ENCODE peak calls at places on chromosomes 16 and 17, in eight cellular contexts. G is uterus; J is OCI-LY7; S is ascending aorta; K is CD8-positive, alpha-beta T cell; F is mammary epithelial cell; O is heart right ventricle; C is stomach. L is an unnamed sample.

GRCh38 chr16:28538733-28539596 is at the start of gene NUPR1:
- DNase-seq in G (peak; percentile 99), J (no peak), S (peak; percentile 97), K (no peak), F (peak; percentile 87), O (peak; percentile 88), C (peak; percentile 95), L (no peak)

GRCh38 chr16:72783716-72784320 is 264.1 kb downstream of the ZFHX3 start:
- DNase-seq in G (no peak), J (no peak), S (no peak), K (no peak), F (no peak), O (no peak), C (no peak), L (no peak)

GRCh38 chr17:83156408-83156807 is 77.0 kb downstream of the METRNL start:
- DNase-seq in G (no peak), J (no peak), S (no peak), K (no peak), F (no peak), O (no peak), C (no peak), L (no peak)

GRCh38 chr16:769934-770333 is 9.4 kb downstream of the MSLN start:
- DNase-seq in G (no peak), J (no peak), S (no peak), K (no peak), F (no peak), O (no peak), C (no peak), L (no peak)

GRCh38 chr17:82085031-82085861 is 12.8 kb downstream of the FASN start:
- DNase-seq in G (no peak), J (no peak), S (no peak), K (peak; percentile 19), F (no peak), O (peak; percentile 7), C (no peak), L (no peak)

GRCh38 chr17:17669081-17669850 is 12.0 kb upstream of the RAI1 start:
- DNase-seq in G (no peak), J (no peak), S (no peak), K (no peak), F (no peak), O (no peak), C (no peak), L (no peak)

GRCh38 chr17:74864297-74864865 is 4.7 kb upstream of the GRIN2C start:
- DNase-seq in G (no peak), J (no peak), S (no peak), K (no peak), F (no peak), O (no peak), C (no peak), L (no peak)

GRCh38 chr17:72056155-72056554 is 64.7 kb upstream of the SOX9 start:
- DNase-seq in G (no peak), J (no peak), S (no peak), K (no peak), F (peak; percentile 44), O (no peak), C (no peak), L (no peak)

GRCh38 chr17:77599699-77600098 is 358.8 kb upstream of the TNRC6C start:
- DNase-seq in G (no peak), J (no peak), S (no peak), K (no peak), F (no peak), O (no peak), C (no peak), L (no peak)

GRCh38 chr17:74739227-74739831 is 2.3 kb downstream of the RAB37 start:
- DNase-seq in G (no peak), J (no peak), S (no peak), K (peak; percentile 44), F (no peak), O (no peak), C (no peak), L (no peak)

GRCh38 chr17:19386974-19387920 is at the start of gene MFAP4:
- DNase-seq in G (peak; percentile 92), J (no peak), S (peak; percentile 90), K (no peak), F (no peak), O (peak; percentile 69), C (no peak), L (peak; percentile 67)

GRCh38 chr17:4968916-4969550 is 1.4 kb upstream of the SPAG7 start:
- DNase-seq in G (peak; percentile 50), J (no peak), S (no peak), K (no peak), F (peak; percentile 80), O (no peak), C (no peak), L (no peak)

GRCh38 chr17:80891096-80892018 is 100.3 kb upstream of the CHMP6 start:
- DNase-seq in G (no peak), J (no peak), S (no peak), K (peak; percentile 84), F (peak; percentile 95), O (no peak), C (peak; percentile 30), L (peak; percentile 38)

GRCh38 chr16:17354121-17354750 is 116.5 kb downstream of the XYLT1 start:
- DNase-seq in G (no peak), J (no peak), S (no peak), K (no peak), F (no peak), O (no peak), C (no peak), L (peak; percentile 52)

GRCh38 chr17:76547183-76547641 is 7.4 kb downstream of the PRCD start:
- DNase-seq in G (peak; percentile 57), J (peak; percentile 91), S (peak; percentile 74), K (peak; percentile 70), F (no peak), O (no peak), C (peak; percentile 51), L (peak; percentile 95)

GRCh38 chr17:40485851-40486512 is 15.4 kb downstream of the TNS4 start:
- DNase-seq in G (peak; percentile 66), J (no peak), S (peak; percentile 79), K (peak; percentile 33), F (peak; percentile 96), O (no peak), C (no peak), L (no peak)

GRCh38 chr17:10059684-10060211 is 138.7 kb downstream of the GAS7 start:
- DNase-seq in G (peak; percentile 65), J (no peak), S (peak; percentile 68), K (no peak), F (no peak), O (peak; percentile 60), C (no peak), L (no peak)

DNA sequence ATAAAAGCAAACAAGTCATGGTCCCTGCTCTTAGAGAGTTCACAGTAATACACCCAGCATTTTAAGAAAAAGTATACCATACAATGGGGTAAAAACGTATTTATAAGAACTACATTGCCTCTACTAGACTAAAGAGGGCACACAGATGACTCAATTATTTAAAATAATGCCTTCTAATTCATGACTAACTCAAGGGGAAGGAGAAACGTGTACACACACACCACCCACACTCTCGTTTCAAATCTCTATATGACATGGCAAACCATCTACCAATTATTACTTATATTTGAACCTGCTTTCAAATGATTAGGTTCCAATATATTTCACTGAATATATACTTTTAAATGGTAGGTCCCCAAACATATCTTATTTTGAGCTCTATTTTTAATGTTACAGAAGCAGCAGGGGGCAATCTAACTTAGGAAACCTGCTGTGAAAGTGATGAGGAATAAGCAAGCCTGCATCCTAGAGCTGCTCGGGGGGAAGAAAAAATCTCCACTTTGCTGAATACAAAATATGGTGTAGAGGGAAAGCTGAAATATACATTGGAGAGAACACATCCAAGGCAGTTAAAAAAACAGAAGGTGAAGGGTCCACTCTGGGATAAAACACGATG is 232.4 kb upstream of the PSMD7 start:
- DNase-seq in G (no peak), J (no peak), S (no peak), K (no peak), F (no peak), O (no peak), C (no peak), L (no peak)
- TF ChIP-seq CTCF in G (peak; percentile 33), J (no peak), S (no peak), K (no peak), F (peak; percentile 46), O (peak; percentile 14), C (no peak), L (no peak)

DNA sequence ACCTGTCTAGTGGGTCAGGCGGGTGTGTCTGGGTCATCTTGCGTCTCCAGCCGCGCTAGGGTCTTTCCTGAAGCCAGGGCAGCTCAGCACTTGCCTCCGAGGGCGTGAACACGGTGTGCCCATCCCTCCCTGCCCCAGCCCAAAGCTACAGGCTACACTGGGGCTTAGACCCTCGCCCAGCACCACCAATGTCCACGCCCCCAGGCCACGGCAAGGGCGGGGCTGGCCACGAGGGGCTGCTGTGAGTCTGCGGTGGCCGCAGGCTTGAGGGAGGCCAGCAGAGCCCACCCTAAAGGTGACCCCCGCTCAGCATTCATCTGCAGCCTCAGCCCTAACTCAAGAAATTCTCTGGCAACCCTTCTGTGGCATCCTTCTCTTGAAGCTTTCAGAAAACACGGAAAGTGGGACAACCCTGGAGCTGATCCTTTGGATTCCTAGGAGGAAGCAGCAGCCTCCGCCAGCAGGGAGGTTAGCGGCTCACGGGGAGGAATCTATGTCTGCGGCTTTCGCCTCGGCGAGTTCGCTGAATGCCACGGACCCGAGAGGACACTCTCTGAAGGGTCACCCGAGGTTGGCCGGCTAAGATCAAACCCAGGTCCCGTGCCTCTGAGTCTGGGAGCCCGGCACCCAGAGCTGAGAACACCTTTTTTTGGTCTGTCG is 41.7 kb downstream of the TIMM22 start:
- DNase-seq in G (no peak), J (no peak), S (no peak), K (no peak), F (no peak), O (no peak), C (no peak), L (no peak)
- H3K4me3 ChIP-seq in G (no peak overlapping the region), J (no peak overlapping the region), S (no peak overlapping the region), K (no peak overlapping the region), F (no peak overlapping the region), O (peak overlapping the region; percentile 27), C (no peak overlapping the region), L (no peak overlapping the region)

GRCh38 chr17:48052956-48053757 is 5.0 kb downstream of the NFE2L1 start:
- DNase-seq in G (peak; percentile 62), J (no peak), S (peak; percentile 77), K (no peak), F (no peak), O (peak; percentile 82), C (peak; percentile 39), L (peak; percentile 92)
- H3K4me1 ChIP-seq in G (peaks cover 41% of the 10 kb centered on the region), J (peaks cover 81% of the 10 kb centered on the region), S (peaks cover 47% of the 10 kb centered on the region), K (peaks cover 36% of the 10 kb centered on the region), F (peaks cover 55% of the 10 kb centered on the region), O (peaks cover 82% of the 10 kb centered on the region), C (peaks cover 74% of the 10 kb centered on the region), L (peaks cover 30% of the 10 kb centered on the region)

GRCh38 chr17:62673614-62674362 is 46.3 kb downstream of the MRC2 start:
- DNase-seq in G (no peak), J (no peak), S (no peak), K (no peak), F (no peak), O (no peak), C (no peak), L (no peak)

GRCh38 chr17:62670202-62670821 is 42.8 kb downstream of the MRC2 start:
- DNase-seq in G (no peak), J (no peak), S (no peak), K (no peak), F (peak; percentile 99), O (no peak), C (no peak), L (no peak)

GRCh38 chr17:62674363-62674739 is 46.9 kb downstream of the MRC2 start:
- DNase-seq in G (no peak), J (no peak), S (no peak), K (no peak), F (no peak), O (no peak), C (no peak), L (no peak)

GRCh38 chr17:62672957-62673356 is 45.5 kb downstream of the MRC2 start:
- DNase-seq in G (no peak), J (no peak), S (no peak), K (no peak), F (no peak), O (no peak), C (no peak), L (no peak)

GRCh38 chr17:62671553-62671952 is 44.1 kb downstream of the MRC2 start:
- DNase-seq in G (no peak), J (no peak), S (no peak), K (no peak), F (peak; percentile 97), O (no peak), C (peak; percentile 71), L (peak; percentile 87)
- TF ChIP-seq CTCF in G (no peak), J (no peak), S (no peak), K (no peak), F (peak; percentile 54), O (no peak), C (no peak), L (peak; percentile 43)